ENCODE peak calls at places on chromosomes 16 and 17, in four cellular contexts. One of them, this sample, is unnamed.

GRCh38 chr17:26774291-26775218 is 519.4 kb upstream of the WSB1 start:
- DNase-seq in stomach: no peak
- DNase-seq in suprapubic skin: peak; percentile 46
- DNase-seq in H1: no peak
- DNase-seq in this sample: no peak

GRCh38 chr16:2963074-2963610 is 933 bp upstream of the KREMEN2 start:
- DNase-seq in stomach: no peak
- DNase-seq in suprapubic skin: peak; percentile 60
- DNase-seq in H1: no peak
- DNase-seq in this sample: peak; percentile 8

GRCh38 chr16:48053346-48053745 is 102.4 kb downstream of the ABCC12 start:
- DNase-seq in stomach: no peak
- DNase-seq in suprapubic skin: no peak
- DNase-seq in H1: peak; percentile 51
- DNase-seq in this sample: no peak

GRCh38 chr17:45225964-45226530 is 4.4 kb downstream of the FMNL1 start:
- DNase-seq in stomach: peak; percentile 80
- DNase-seq in suprapubic skin: no peak
- DNase-seq in H1: no peak
- DNase-seq in this sample: peak; percentile 91

GRCh38 chr16:54720259-54720658 is 210.4 kb upstream of the IRX5 start:
- DNase-seq in stomach: no peak
- DNase-seq in suprapubic skin: no peak
- DNase-seq in H1: no peak
- DNase-seq in this sample: no peak

GRCh38 chr16:86960266-86960665 is 356.9 kb downstream of the C16orf95 start:
- DNase-seq in stomach: no peak
- DNase-seq in suprapubic skin: no peak
- DNase-seq in H1: no peak
- DNase-seq in this sample: no peak

GRCh38 chr17:81339180-81339501 is 44.0 kb upstream of the SLC38A10 start:
- DNase-seq in stomach: no peak
- DNase-seq in suprapubic skin: no peak
- DNase-seq in H1: peak; percentile 55
- DNase-seq in this sample: peak; percentile 49

GRCh38 chr16:85588562-85589503 is 24.3 kb upstream of the GSE1 start:
- DNase-seq in stomach: no peak
- DNase-seq in suprapubic skin: no peak
- DNase-seq in H1: no peak
- DNase-seq in this sample: no peak

GRCh38 chr17:44293509-44294226 is 14.7 kb upstream of the RUNDC3A start:
- DNase-seq in stomach: no peak
- DNase-seq in suprapubic skin: no peak
- DNase-seq in H1: no peak
- DNase-seq in this sample: no peak

GRCh38 chr17:16287563-16288027 is 65.7 kb downstream of the CENPV start:
- DNase-seq in stomach: peak; percentile 37
- DNase-seq in suprapubic skin: no peak
- DNase-seq in H1: no peak
- DNase-seq in this sample: peak; percentile 40

GRCh38 chr16:30758988-30759461 is 2.8 kb downstream of the CFAP119 start:
- DNase-seq in stomach: no peak
- DNase-seq in suprapubic skin: peak; percentile 62
- DNase-seq in H1: no peak
- DNase-seq in this sample: no peak

GRCh38 chr17:72419866-72420774 is 299.3 kb downstream of the SOX9 start:
- DNase-seq in stomach: no peak
- DNase-seq in suprapubic skin: no peak
- DNase-seq in H1: no peak
- DNase-seq in this sample: peak; percentile 24

GRCh38 chr16:4217246-4218131 is 24.4 kb downstream of the SRL start:
- DNase-seq in stomach: no peak
- DNase-seq in suprapubic skin: no peak
- DNase-seq in H1: no peak
- DNase-seq in this sample: peak; percentile 29

GRCh38 chr17:30586818-30587595 is 109.8 kb downstream of the GOSR1 start:
- DNase-seq in stomach: no peak
- DNase-seq in suprapubic skin: no peak
- DNase-seq in H1: no peak
- DNase-seq in this sample: no peak

GRCh38 chr17:7558544-7559306 is at the start of gene TNFSF13:
- DNase-seq in stomach: peak; percentile 73
- DNase-seq in suprapubic skin: no peak
- DNase-seq in H1: no peak
- DNase-seq in this sample: peak; percentile 75

GRCh38 chr16:72673118-72673517 is 374.8 kb downstream of the ZFHX3 start:
- DNase-seq in stomach: no peak
- DNase-seq in suprapubic skin: no peak
- DNase-seq in H1: no peak
- DNase-seq in this sample: no peak

GRCh38 chr17:10135539-10136257 is 62.7 kb downstream of the GAS7 start:
- DNase-seq in stomach: peak; percentile 34
- DNase-seq in suprapubic skin: peak; percentile 91
- DNase-seq in H1: no peak
- DNase-seq in this sample: peak; percentile 49
- TF ChIP-seq EP300 in stomach: no peak
- TF ChIP-seq EP300 in suprapubic skin: no peak
- TF ChIP-seq EP300 in H1: no peak
- TF ChIP-seq EP300 in this sample: no peak

GRCh38 chr17:21360048-21360447 is 16.1 kb upstream of the KCNJ12 start:
- DNase-seq in stomach: no peak
- DNase-seq in suprapubic skin: no peak
- DNase-seq in H1: no peak
- DNase-seq in this sample: no peak
- TF ChIP-seq EP300 in stomach: no peak
- TF ChIP-seq EP300 in suprapubic skin: no peak
- TF ChIP-seq EP300 in H1: no peak
- TF ChIP-seq EP300 in this sample: no peak

DNA sequence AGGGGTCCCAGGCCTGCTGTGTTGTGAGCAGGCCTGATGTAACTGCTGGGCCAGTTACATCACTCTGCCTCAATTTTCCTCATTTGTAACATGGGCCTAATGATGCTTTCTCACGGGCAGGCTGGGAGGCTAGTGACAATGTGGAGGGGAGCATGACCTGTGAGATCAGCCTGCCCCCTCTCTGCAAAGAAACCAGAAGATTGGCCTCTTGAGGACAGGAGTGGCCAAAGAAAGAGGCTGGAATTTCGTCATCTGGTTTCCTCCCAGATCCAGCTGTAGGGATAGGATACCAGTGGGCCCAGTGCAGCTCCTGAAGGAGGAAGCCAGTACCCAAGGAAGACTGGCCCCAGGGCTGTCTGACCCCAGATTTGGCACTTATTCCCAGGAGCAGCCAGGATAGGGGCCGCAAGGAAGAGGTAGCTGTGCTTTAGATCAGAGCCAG is 615 bp upstream of the SREBF1 start:
- DNase-seq in stomach: no peak
- DNase-seq in suprapubic skin: no peak
- DNase-seq in H1: no peak
- DNase-seq in this sample: no peak
- TF ChIP-seq EP300 in stomach: no peak
- TF ChIP-seq EP300 in suprapubic skin: no peak
- TF ChIP-seq EP300 in H1: no peak
- TF ChIP-seq EP300 in this sample: no peak

GRCh38 chr16:49928176-49928892 is 72.4 kb upstream of the ZNF423 start:
- DNase-seq in stomach: no peak
- DNase-seq in suprapubic skin: peak; percentile 55
- DNase-seq in H1: no peak
- DNase-seq in this sample: no peak
- TF ChIP-seq EP300 in stomach: no peak
- TF ChIP-seq EP300 in suprapubic skin: no peak
- TF ChIP-seq EP300 in H1: no peak
- TF ChIP-seq EP300 in this sample: no peak

GRCh38 chr16:53090591-53091507 is 36.1 kb downstream of the CHD9 start:
- DNase-seq in stomach: peak; percentile 71
- DNase-seq in suprapubic skin: peak; percentile 96
- DNase-seq in H1: no peak
- DNase-seq in this sample: peak; percentile 88
- TF ChIP-seq EP300 in stomach: peak; percentile 77
- TF ChIP-seq EP300 in suprapubic skin: no peak
- TF ChIP-seq EP300 in H1: no peak
- TF ChIP-seq EP300 in this sample: peak; percentile 85

GRCh38 chr16:1510941-1511351 is 17.8 kb downstream of the TELO2 start:
- DNase-seq in stomach: no peak
- DNase-seq in suprapubic skin: no peak
- DNase-seq in H1: no peak
- DNase-seq in this sample: no peak
- TF ChIP-seq EP300 in stomach: no peak
- TF ChIP-seq EP300 in suprapubic skin: no peak
- TF ChIP-seq EP300 in H1: no peak
- TF ChIP-seq EP300 in this sample: no peak

GRCh38 chr17:10447035-10447931 is 22.1 kb downstream of the MYH4 start:
- DNase-seq in stomach: no peak
- DNase-seq in suprapubic skin: no peak
- DNase-seq in H1: no peak
- DNase-seq in this sample: peak; percentile 37
- TF ChIP-seq EP300 in stomach: no peak
- TF ChIP-seq EP300 in suprapubic skin: no peak
- TF ChIP-seq EP300 in H1: no peak
- TF ChIP-seq EP300 in this sample: no peak

GRCh38 chr17:58268774-58269556 is 11.8 kb downstream of the MPO start:
- DNase-seq in stomach: no peak
- DNase-seq in suprapubic skin: no peak
- DNase-seq in H1: peak; percentile 33
- DNase-seq in this sample: no peak

GRCh38 chr17:58267347-58268324 is 13.1 kb downstream of the MPO start:
- DNase-seq in stomach: no peak
- DNase-seq in suprapubic skin: no peak
- DNase-seq in H1: peak; percentile 33
- DNase-seq in this sample: no peak

GRCh38 chr17:58269557-58270291 is 11.0 kb downstream of the MPO start:
- DNase-seq in stomach: no peak
- DNase-seq in suprapubic skin: no peak
- DNase-seq in H1: no peak
- DNase-seq in this sample: no peak

GRCh38 chr17:58265902-58266875 is 14.5 kb downstream of the MPO start:
- DNase-seq in stomach: no peak
- DNase-seq in suprapubic skin: no peak
- DNase-seq in H1: peak; percentile 20
- DNase-seq in this sample: no peak

GRCh38 chr17:58268326-58268725 is 12.4 kb downstream of the MPO start:
- DNase-seq in stomach: no peak
- DNase-seq in suprapubic skin: no peak
- DNase-seq in H1: peak; percentile 20
- DNase-seq in this sample: no peak
- TF ChIP-seq EP300 in stomach: no peak
- TF ChIP-seq EP300 in suprapubic skin: no peak
- TF ChIP-seq EP300 in H1: no peak
- TF ChIP-seq EP300 in this sample: no peak

DNA sequence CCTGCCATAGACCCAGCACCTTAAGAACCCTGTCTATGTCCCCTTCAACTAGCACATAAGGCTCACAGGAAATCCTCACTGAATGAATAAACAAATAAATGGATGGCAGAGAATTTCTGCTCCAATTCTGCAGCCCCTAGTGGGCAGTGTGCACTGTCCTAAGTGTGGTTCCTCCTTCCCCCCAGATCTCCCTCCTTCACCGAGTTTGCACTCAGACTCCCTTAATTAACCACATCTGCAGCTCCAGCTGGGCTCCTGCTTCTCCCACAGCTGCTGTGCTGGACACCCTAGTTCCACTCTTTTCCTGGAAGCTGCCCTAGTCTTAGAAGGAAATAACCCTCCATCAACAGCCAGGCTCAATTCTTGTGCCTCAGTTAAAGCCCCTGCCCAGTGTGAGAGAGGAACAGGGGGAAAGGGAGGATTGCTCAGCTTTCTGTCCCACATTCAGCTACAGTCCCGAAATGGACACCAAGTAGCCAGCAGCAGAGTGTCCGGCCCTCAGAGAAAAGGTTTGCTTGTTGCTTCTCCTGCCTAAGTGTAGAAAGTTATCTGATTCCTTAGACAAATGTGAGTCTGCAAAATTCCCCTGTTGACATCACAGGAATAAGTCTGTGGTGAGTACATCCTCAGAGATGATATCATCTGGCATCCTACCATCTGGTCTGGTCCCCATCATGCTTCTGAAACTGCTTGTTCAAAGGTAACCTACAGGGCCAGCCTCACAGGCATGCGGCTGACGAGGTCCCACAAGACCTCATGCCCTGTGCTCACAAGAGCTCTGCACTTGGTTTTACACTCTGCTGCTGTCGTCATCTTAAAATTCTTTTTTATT is 12.3 kb downstream of the LRRC3C start:
- DNase-seq in stomach: no peak
- DNase-seq in suprapubic skin: no peak
- DNase-seq in H1: no peak
- DNase-seq in this sample: no peak
- TF ChIP-seq EP300 in stomach: no peak
- TF ChIP-seq EP300 in suprapubic skin: no peak
- TF ChIP-seq EP300 in H1: no peak
- TF ChIP-seq EP300 in this sample: no peak

GRCh38 chr16:6856578-6856977 is 476.1 kb upstream of the RBFOX1 start:
- DNase-seq in stomach: no peak
- DNase-seq in suprapubic skin: no peak
- DNase-seq in H1: no peak
- DNase-seq in this sample: no peak
- TF ChIP-seq EP300 in stomach: no peak
- TF ChIP-seq EP300 in suprapubic skin: no peak
- TF ChIP-seq EP300 in H1: no peak
- TF ChIP-seq EP300 in this sample: no peak